ENCODE peak calls at places on chromosomes 11 and 22, in nine cellular contexts. T, H, B, N, L, Q, Z, W and S are unnamed samples.

GRCh38 chr11:69919659-69920499 is 100.7 kb upstream of the FGF3 start:
- DNase-seq in H (no peak), W (no peak), N (no peak), B (peak; percentile 17), Z (no peak), L (no peak), Q (no peak), T (no peak), S (no peak)

GRCh38 chr11:72220696-72221363 is 3.7 kb upstream of the INPPL1 start:
- DNase-seq in T (no peak), W (no peak), Z (no peak), L (no peak), Q (no peak), B (no peak), N (no peak), H (no peak), S (no peak)

GRCh38 chr22:42300286-42301071 is 30.0 kb upstream of the TCF20 start:
- DNase-seq in Q (no peak), B (peak; percentile 6), Z (peak; percentile 51), H (no peak), W (peak; percentile 70), N (no peak), L (no peak), T (peak; percentile 58), S (no peak)

GRCh38 chr11:34147581-34147980 is 42.2 kb downstream of the NAT10 start:
- DNase-seq in B (no peak), Q (no peak), Z (no peak), L (no peak), N (no peak), T (no peak), W (no peak), H (no peak), S (no peak)

GRCh38 chr11:108958446-108959123 is 293.7 kb downstream of the DDX10 start:
- DNase-seq in T (peak; percentile 53), Z (no peak), Q (no peak), W (peak; percentile 59), H (no peak), L (peak; percentile 39), B (peak; percentile 78), N (peak; percentile 68), S (peak; percentile 85)

GRCh38 chr11:69470301-69470700 is 11.2 kb upstream of the LINC01488 start:
- DNase-seq in B (no peak), L (no peak), H (peak; percentile 3), W (no peak), Z (no peak), Q (no peak), T (no peak), N (no peak), S (no peak)

GRCh38 chr11:75492181-75492820 is 33.4 kb downstream of the GDPD5 start:
- DNase-seq in T (peak; percentile 67), B (peak; percentile 51), Z (no peak), H (no peak), W (peak; percentile 74), Q (no peak), L (no peak), N (no peak), S (peak; percentile 31)

GRCh38 chr11:59607703-59608454 is 7.7 kb downstream of the OSBP start:
- DNase-seq in L (no peak), B (no peak), W (no peak), Q (no peak), T (no peak), H (no peak), Z (no peak), N (no peak), S (no peak)

GRCh38 chr11:62737196-62737595 is 8.9 kb downstream of the TTC9C start:
- DNase-seq in H (no peak), B (no peak), L (no peak), Q (no peak), T (no peak), W (no peak), N (no peak), Z (no peak), S (no peak)

GRCh38 chr11:70641366-70641765 is 243.0 kb downstream of the CTTN start:
- DNase-seq in W (peak; percentile 80), T (no peak), L (no peak), H (no peak), Z (no peak), B (no peak), Q (no peak), N (no peak), S (no peak)

GRCh38 chr22:29606320-29606719 is 2.9 kb downstream of the NF2 start:
- DNase-seq in Z (no peak), Q (no peak), T (no peak), W (no peak), L (no peak), N (no peak), B (no peak), H (no peak), S (no peak)

GRCh38 chr22:32804823-32805585 is 3.5 kb downstream of the TIMP3 start:
- DNase-seq in H (no peak), Z (no peak), B (no peak), T (no peak), W (no peak), L (no peak), Q (no peak), N (no peak), S (no peak)
- H3K4me3 ChIP-seq in H (peak overlapping the region; percentile 100), Z (no peak overlapping the region), B (no peak overlapping the region), T (no peak overlapping the region), W (no peak overlapping the region), L (peak overlapping the region; percentile 85), Q (peak overlapping the region; percentile 62), N (peak overlapping the region; percentile 88), S (peak overlapping the region; percentile 76)

DNA sequence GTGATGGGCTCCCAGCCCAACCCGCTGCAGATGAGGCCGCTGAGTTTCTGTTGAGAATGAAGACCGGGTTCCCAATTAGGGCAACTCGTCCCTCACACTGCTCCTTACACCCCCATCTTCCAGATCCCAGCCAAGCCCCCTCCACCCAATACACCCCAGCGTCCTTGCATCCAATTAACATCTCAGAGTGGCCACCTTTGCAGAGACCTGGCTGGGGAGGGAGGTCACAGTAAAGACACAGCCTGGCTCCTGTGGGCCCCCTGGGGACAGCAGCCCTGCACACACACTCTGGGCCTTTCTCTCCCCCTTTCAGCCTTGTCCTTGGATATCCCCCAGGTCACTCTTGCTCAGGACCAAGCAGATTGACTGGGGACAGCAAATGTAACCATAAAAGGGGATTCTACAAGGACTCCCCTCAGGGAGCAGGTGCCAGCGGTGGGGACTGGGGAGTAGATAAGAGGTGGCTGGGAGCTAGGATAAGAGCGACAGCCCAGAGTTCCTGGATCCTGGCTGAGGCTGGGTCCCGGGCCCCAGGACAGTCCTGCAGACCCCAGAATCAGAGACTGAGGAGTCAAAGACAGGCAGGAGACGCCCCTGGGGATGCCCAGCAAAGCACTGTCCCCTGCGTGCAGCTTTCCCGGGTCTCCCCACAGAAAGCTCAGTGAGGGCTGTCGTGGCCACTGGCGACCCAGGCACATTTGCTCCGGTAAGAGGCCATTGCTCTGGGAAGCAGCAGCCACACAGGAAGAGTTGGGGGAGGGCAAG is 8.4 kb downstream of the APOBEC3A start:
- DNase-seq in L (no peak), Z (no peak), N (no peak), B (no peak), H (no peak), Q (no peak), W (no peak), T (no peak), S (no peak)
- TF ChIP-seq CTCF in L (no peak), Z (no peak), N (no peak), B (no peak), H (no peak), Q (no peak), W (no peak), T (no peak), S (no peak)

DNA sequence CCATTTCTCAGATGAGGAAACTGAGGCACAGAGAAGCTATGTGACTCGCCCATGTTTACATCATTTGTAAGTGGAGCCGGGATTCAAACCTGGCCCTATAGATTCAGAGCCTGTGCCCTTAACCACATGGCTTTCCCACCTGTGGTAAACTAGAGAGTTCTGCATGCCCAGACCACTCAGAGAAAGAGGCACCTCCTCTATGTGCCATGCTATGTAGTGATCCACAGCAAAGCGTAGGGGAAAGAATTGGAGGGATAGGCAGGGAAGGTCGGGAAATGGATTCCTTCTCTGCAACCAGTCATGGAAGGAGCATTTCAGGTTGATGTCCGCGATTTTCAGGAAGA is 15.4 kb upstream of the POU2AF2 start:
- DNase-seq in N (no peak), L (no peak), Z (no peak), Q (no peak), B (no peak), T (no peak), W (no peak), H (no peak), S (no peak)
- H3K4me3 ChIP-seq in N (no peak overlapping the region), L (no peak overlapping the region), Z (no peak overlapping the region), Q (no peak overlapping the region), B (peak overlapping the region; percentile 77), T (no peak overlapping the region), W (no peak overlapping the region), H (peak overlapping the region; percentile 62), S (no peak overlapping the region)

DNA sequence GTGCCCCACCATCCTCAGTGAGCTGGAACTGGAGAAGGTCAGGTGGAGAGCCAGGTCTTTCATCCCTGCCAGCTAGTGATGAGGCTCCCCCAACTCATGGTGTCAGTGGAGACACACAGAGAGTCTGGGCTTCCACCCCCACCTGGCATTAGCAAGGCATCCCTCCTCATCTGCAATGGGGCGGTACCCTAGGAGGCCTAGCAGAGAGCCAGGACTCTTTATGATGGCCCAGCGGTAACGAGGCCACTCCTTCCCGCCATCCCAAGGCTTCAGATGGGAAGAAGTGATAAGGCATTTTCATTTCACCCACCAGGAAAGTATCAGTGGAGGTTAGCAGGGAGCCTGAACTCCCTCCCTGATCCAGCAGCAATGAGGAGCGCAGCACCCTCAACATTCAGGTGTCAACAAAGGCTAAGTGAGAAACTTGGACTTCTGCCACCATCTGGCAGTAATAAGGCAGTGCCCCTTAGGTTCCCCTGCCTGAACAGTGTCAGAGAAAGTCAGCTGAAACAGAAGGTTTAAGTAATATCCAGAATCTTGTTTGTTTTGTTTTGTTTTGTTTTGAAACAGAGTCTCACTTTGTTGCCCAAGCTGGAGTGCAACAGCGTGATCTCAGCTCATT is 40.5 kb upstream of the FBLN1 start:
- DNase-seq in T (peak; percentile 33), W (peak; percentile 38), Q (no peak), N (no peak), H (no peak), L (no peak), B (no peak), Z (no peak), S (no peak)
- TF ChIP-seq CTCF in T (no peak), W (peak; percentile 52), Q (no peak), N (no peak), H (no peak), L (no peak), B (no peak), Z (no peak), S (no peak)

GRCh38 chr11:57338152-57338551 is at the start of gene P2RX3:
- DNase-seq in N (no peak), Q (no peak), B (no peak), W (no peak), L (no peak), T (no peak), Z (no peak), H (peak; percentile 48), S (no peak)
- H3K4me3 ChIP-seq in N (no peak within 1 kb of the TSS), Q (no peak within 1 kb of the TSS), B (no peak within 1 kb of the TSS), W (no peak within 1 kb of the TSS), L (no peak within 1 kb of the TSS), T (no peak within 1 kb of the TSS), Z (no peak within 1 kb of the TSS), H (peak within 1 kb of the TSS; percentile 51), S (no peak within 1 kb of the TSS)